ENCODE peak calls at places on chromosome 1, in seven cellular contexts. P is esophagus muscularis mucosa, M is brain microvascular endothelial cell, I is AG04450, V is dorsolateral prefrontal cortex, X is left lung, Q is spleen. Z is an unnamed sample.
A peak's percentile ranks its signal among the peaks of the same experiment; 100 is the strongest.

GRCh38 chr1:32967863-32968571 is 3.4 kb upstream of the RNF19B start:
- DNase-seq in P (no peak), M (peak; percentile 32), I (no peak), V (no peak), X (no peak), Q (no peak), Z (no peak)

GRCh38 chr1:24203404-24203803 is 16.3 kb upstream of the IFNLR1 start:
- DNase-seq in P (no peak), M (no peak), I (no peak), V (no peak), X (no peak), Q (peak; percentile 82), Z (no peak)

GRCh38 chr1:164498792-164499191 is 60.2 kb upstream of the PBX1 start:
- DNase-seq in P (no peak), M (no peak), I (no peak), V (no peak), X (no peak), Q (no peak), Z (no peak)

GRCh38 chr1:109877320-109877771 is 33.3 kb upstream of the CSF1 start:
- DNase-seq in P (peak; percentile 94), M (peak; percentile 84), I (peak; percentile 79), V (no peak), X (peak; percentile 78), Q (no peak), Z (peak; percentile 63)

GRCh38 chr1:101976161-101976560 is 20.6 kb downstream of the OLFM3 start:
- DNase-seq in P (no peak), M (no peak), I (no peak), V (no peak), X (no peak), Q (no peak), Z (no peak)

GRCh38 chr1:110248746-110249145 is 38.6 kb downstream of the KCNC4 start:
- DNase-seq in P (no peak), M (no peak), I (no peak), V (no peak), X (no peak), Q (peak; percentile 35), Z (no peak)

GRCh38 chr1:57146100-57146499 is 180.3 kb upstream of the C8B start:
- DNase-seq in P (no peak), M (no peak), I (no peak), V (no peak), X (no peak), Q (no peak), Z (no peak)

GRCh38 chr1:43557744-43558245 is 27.1 kb downstream of the PTPRF start:
- DNase-seq in P (no peak), M (no peak), I (no peak), V (no peak), X (no peak), Q (no peak), Z (peak; percentile 50)

GRCh38 chr1:55382699-55383377 is 167.7 kb upstream of the USP24 start:
- DNase-seq in P (peak; percentile 87), M (no peak), I (no peak), V (no peak), X (no peak), Q (no peak), Z (no peak)

GRCh38 chr1:169949139-169949538 is 55.4 kb upstream of the SCYL3 start:
- DNase-seq in P (no peak), M (peak; percentile 73), I (no peak), V (no peak), X (no peak), Q (no peak), Z (no peak)

GRCh38 chr1:33634806-33635205 is 162.4 kb downstream of the ZSCAN20 start:
- DNase-seq in P (no peak), M (no peak), I (no peak), V (no peak), X (no peak), Q (no peak), Z (peak; percentile 66)

DNA sequence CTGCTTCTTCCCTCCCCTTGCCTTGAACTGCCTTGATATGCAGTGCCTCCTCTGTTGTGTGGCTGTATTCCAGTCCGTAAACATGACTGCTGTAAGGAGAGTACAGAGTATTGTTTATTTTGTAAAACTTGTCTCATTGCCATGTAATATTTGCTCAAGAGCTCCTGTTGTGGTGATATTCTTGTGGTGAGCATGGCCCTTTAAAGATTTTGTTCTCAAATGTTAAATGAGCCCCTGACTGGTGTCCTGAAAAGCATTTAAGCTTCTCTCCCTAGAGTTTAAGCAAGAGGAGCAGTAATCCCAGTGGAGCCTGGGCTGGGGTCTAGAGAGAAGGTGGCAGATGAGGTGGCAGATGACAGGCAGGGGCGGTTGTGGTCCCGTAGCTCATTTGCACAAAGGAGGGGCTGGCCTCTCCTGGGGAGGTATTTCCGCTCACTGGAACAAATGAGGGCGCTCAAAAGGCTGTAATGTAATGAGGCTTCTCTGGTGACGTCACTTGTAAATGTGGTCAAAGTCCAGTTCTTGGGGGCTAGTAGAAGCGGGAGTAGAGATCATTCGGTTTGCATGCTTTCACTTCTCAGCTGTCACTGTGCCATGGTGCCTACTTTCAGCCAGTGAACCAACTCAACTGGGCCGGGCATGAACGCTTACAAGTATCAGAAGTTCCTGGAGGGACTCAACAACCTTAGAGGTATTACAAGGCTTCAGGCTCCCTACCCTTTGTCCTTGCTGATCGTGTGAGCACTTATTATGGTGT is 46.0 kb upstream of the MACF1 start:
- DNase-seq in P (no peak), M (no peak), I (no peak), V (no peak), X (no peak), Q (no peak), Z (peak; percentile 96)
- H3K27me3 ChIP-seq in P (no peaks in the 10 kb centered on the region), M (no peaks in the 10 kb centered on the region), I (no peaks in the 10 kb centered on the region), V (no peaks in the 10 kb centered on the region), X (no peaks in the 10 kb centered on the region), Q (no peaks in the 10 kb centered on the region), Z (no peaks in the 10 kb centered on the region)

GRCh38 chr1:158104891-158105290 is 75.8 kb upstream of the CD1D start:
- DNase-seq in P (no peak), M (no peak), I (no peak), V (no peak), X (no peak), Q (no peak), Z (no peak)
- TF ChIP-seq CTCF in P (no peak), M (no peak), I (no peak), V (no peak), X (no peak), Q (no peak), Z (no peak)

GRCh38 chr1:145961425-145962156 is 2.8 kb downstream of the ANKRD34A start:
- DNase-seq in P (no peak), M (no peak), I (no peak), V (peak; percentile 86), X (peak; percentile 89), Q (peak; percentile 90), Z (peak; percentile 49)

GRCh38 chr1:145960468-145961108 is 2.8 kb upstream of the LIX1L start:
- DNase-seq in P (no peak), M (no peak), I (no peak), V (peak; percentile 81), X (peak; percentile 94), Q (peak; percentile 93), Z (peak; percentile 67)

GRCh38 chr1:145962157-145963102 is 1.9 kb downstream of the ANKRD34A start:
- DNase-seq in P (no peak), M (no peak), I (no peak), V (peak; percentile 81), X (peak; percentile 84), Q (peak; percentile 85), Z (peak; percentile 26)

GRCh38 chr1:145959957-145960467 is 2.2 kb upstream of the LIX1L start:
- DNase-seq in P (no peak), M (no peak), I (no peak), V (no peak), X (no peak), Q (no peak), Z (no peak)

DNA sequence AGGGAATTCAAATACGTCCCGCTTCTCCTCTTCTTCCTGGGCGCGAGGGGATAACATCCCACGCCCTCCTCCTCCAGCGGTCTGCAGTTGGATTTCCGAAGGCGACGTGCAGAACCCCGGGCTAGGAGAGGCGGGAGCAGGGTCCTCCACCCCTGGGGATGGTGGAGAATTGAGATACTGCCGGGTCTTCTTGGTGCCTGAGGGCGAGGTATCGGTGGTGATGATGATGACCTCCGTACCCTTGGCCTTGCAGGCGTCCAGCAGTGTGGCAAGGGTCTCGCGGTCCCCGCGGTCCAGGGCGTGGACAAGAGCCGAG is 3.2 kb upstream of the LIX1L start:
- DNase-seq in P (no peak), M (no peak), I (no peak), V (no peak), X (no peak), Q (no peak), Z (no peak)
- H3K27me3 ChIP-seq in P (no peaks in the 10 kb centered on the region), M (no peaks in the 10 kb centered on the region), I (no peaks in the 10 kb centered on the region), V (no peaks in the 10 kb centered on the region), X (no peaks in the 10 kb centered on the region), Q (no peaks in the 10 kb centered on the region), Z (no peaks in the 10 kb centered on the region)

DNA sequence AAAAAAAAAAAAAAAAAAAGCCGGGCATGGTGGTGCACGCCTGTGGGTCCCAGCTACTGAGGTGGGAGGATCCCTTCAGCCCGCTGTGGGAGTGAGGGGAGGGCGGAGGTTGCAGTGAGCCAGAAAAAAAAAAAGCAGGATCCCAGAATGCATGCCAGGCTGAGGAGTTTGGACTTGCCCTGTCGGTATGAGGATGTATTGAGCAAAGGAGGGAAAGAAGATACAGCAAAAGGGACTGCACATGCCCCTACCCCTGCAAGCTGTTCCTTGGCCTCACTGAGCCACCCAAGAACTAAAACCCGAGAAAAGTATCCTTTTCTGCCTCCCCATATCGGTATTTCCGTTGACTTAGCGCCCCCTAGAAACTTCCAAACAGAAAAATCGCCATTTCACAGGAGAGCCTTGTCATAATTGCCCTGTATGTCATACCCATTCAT is 1.3 kb upstream of the GPATCH4 start:
- DNase-seq in P (no peak), M (no peak), I (no peak), V (no peak), X (no peak), Q (no peak), Z (no peak)
- TF ChIP-seq CTCF in P (no peak), M (peak; percentile 54), I (peak; percentile 41), V (peak; percentile 41), X (no peak), Q (no peak), Z (no peak)

GRCh38 chr1:206834711-206835110 is 30.7 kb upstream of the IL20 start:
- DNase-seq in P (peak; percentile 89), M (no peak), I (no peak), V (no peak), X (no peak), Q (no peak), Z (no peak)
- H3K27me3 ChIP-seq in P (peaks cover 15% of the 10 kb centered on the region), M (peaks cover 16% of the 10 kb centered on the region), I (no peaks in the 10 kb centered on the region), V (no peaks in the 10 kb centered on the region), X (no peaks in the 10 kb centered on the region), Q (no peaks in the 10 kb centered on the region), Z (no peaks in the 10 kb centered on the region)

DNA sequence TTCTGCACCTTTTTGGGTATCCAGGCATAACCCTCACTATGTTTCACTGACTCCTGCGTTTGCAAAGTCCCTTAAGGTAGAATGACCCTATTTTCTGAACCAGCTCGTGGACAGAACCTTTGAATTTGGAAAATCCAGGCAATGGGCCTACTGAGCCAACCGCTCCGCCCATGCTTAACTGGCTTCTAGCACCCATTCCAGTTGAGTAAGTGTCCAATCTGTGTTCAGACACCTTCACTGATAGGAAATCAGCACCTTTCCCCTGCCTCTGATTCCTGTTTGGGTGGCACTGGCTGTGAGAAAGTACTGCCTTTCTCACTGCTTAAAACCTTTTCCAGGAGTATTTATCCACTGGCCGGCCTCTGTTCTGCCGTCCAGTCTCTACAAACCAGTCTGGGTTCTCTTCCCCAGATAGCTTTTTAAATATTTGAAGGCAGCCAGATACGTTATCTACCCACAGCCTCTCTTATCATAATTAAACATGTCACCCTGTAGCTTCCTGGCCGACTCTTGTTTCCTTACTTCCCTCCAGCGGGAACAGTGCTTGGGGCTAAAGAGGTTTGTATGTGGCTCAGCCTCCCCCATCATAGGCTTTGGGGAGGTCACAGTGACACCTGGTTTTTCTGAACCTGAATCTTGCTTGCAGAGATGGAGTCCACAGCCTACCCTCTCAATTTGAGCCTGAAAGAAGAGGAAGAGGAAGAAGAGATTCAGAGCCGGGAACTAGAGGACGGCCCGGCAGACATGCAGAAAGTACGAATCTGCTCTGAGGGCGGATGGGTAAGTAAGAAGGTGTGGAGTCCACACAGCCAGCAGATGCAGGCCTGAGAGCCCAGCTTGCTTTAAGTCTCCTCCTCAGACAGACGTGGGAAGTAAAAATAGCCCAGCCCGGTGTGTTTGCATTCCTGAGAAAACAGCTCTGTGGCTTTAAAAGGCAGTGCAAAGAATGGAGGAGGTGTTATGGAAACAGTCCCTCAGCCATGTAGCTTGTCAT is 1.3 kb downstream of the POGK start:
- DNase-seq in P (no peak), M (peak; percentile 33), I (peak; percentile 3), V (peak; percentile 56), X (peak; percentile 59), Q (no peak), Z (peak; percentile 58)
- TF ChIP-seq CTCF in P (no peak), M (no peak), I (no peak), V (no peak), X (no peak), Q (no peak), Z (no peak)